ENCODE peak calls at places on chromosomes 3 and 15, in ten cellular contexts. E is skeletal muscle cell; Q is glutamatergic neuron; Z is stimulated activated CD8-positive, alpha-beta memory T cell treated with anti-CD3 and anti-CD28 coated beads, Interleukin-15, amount 100 ng/mL, for 4 hours; U is endothelial cell of umbilical vein; A is fibroblast of lung; G is hypothalamus; F is SW480; C is pancreas; Y is BJ. P is an unnamed sample.

GRCh38 chr15:48456126-48456525 is 124.9 kb downstream of the DUT start:
- DNase-seq in E (no peak), Q (no peak), Z (no peak), U (no peak), A (no peak), G (no peak), F (no peak), C (no peak), Y (no peak), P (no peak)

GRCh38 chr3:112813723-112814171 is 32.9 kb downstream of the CD200R1L start:
- DNase-seq in E (no peak), Q (no peak), Z (no peak), U (peak; percentile 37), A (no peak), G (no peak), F (no peak), C (no peak), Y (peak; percentile 48), P (peak; percentile 12)

GRCh38 chr3:134357914-134358811 is 16.1 kb downstream of the AMOTL2 start:
- DNase-seq in E (peak; percentile 93), Q (peak; percentile 25), Z (no peak), U (peak; percentile 12), A (peak; percentile 96), G (no peak), F (peak; percentile 85), C (peak; percentile 55), Y (peak; percentile 96), P (peak; percentile 97)

GRCh38 chr3:191376742-191377141 is 46.4 kb upstream of the UTS2B start:
- DNase-seq in E (peak; percentile 57), Q (no peak), Z (no peak), U (peak; percentile 92), A (peak; percentile 80), G (no peak), F (no peak), C (no peak), Y (peak; percentile 66), P (peak; percentile 78)

GRCh38 chr3:111012388-111013248 is 59.0 kb upstream of the NECTIN3 start:
- DNase-seq in E (no peak), Q (no peak), Z (no peak), U (no peak), A (no peak), G (no peak), F (peak; percentile 2), C (no peak), Y (no peak), P (no peak)

GRCh38 chr3:8554725-8555621 is 53.4 kb downstream of the LMCD1 start:
- DNase-seq in E (peak; percentile 92), Q (peak; percentile 45), Z (no peak), U (no peak), A (peak; percentile 92), G (no peak), F (no peak), C (no peak), Y (peak; percentile 95), P (peak; percentile 97)

GRCh38 chr3:30553641-30554316 is 52.6 kb upstream of the TGFBR2 start:
- DNase-seq in E (no peak), Q (no peak), Z (no peak), U (no peak), A (no peak), G (no peak), F (no peak), C (no peak), Y (no peak), P (no peak)

GRCh38 chr3:38153221-38153620 is 12.1 kb upstream of the OXSR1 start:
- DNase-seq in E (no peak), Q (no peak), Z (no peak), U (no peak), A (no peak), G (no peak), F (no peak), C (no peak), Y (no peak), P (no peak)

GRCh38 chr3:22585504-22585903 is 617.6 kb upstream of the UBE2E2 start:
- DNase-seq in E (peak; percentile 32), Q (no peak), Z (no peak), U (no peak), A (peak; percentile 55), G (no peak), F (no peak), C (no peak), Y (no peak), P (peak; percentile 71)

GRCh38 chr3:139557041-139557440 is 17.5 kb upstream of the RBP1 start:
- DNase-seq in E (no peak), Q (no peak), Z (no peak), U (no peak), A (no peak), G (no peak), F (no peak), C (no peak), Y (no peak), P (no peak)

P was measured in astrocyte of the hippocampus.